ENCODE peak calls at places on chromosomes 16 and 17, in seven cellular contexts. One of them, this sample, is unnamed.

GRCh38 chr17:62601438-62601837 is 26.0 kb upstream of the MRC2 start:
- DNase-seq in ascending aorta: no peak
- DNase-seq in stimulated activated CD4-positive, alpha-beta T cell treated with anti-CD3 and anti-CD28 coated beads, Interleukin-1b, Interleukin-23, amount 100 ng/mL, for 48 hours: no peak
- DNase-seq in left lung: no peak
- DNase-seq in stimulated activated naive CD4-positive, alpha-beta T cell: no peak
- DNase-seq in A549: no peak
- DNase-seq in thyroid gland: no peak
- DNase-seq in this sample: peak

GRCh38 chr16:14378131-14378551 is 251.9 kb downstream of the PARN start:
- DNase-seq in ascending aorta: no peak
- DNase-seq in stimulated activated CD4-positive, alpha-beta T cell treated with anti-CD3 and anti-CD28 coated beads, Interleukin-1b, Interleukin-23, amount 100 ng/mL, for 48 hours: no peak
- DNase-seq in left lung: no peak
- DNase-seq in stimulated activated naive CD4-positive, alpha-beta T cell: no peak
- DNase-seq in A549: peak
- DNase-seq in thyroid gland: no peak
- DNase-seq in this sample: no peak

GRCh38 chr17:61232871-61233270 is 166.8 kb upstream of the TBX2 start:
- DNase-seq in ascending aorta: no peak
- DNase-seq in stimulated activated CD4-positive, alpha-beta T cell treated with anti-CD3 and anti-CD28 coated beads, Interleukin-1b, Interleukin-23, amount 100 ng/mL, for 48 hours: no peak
- DNase-seq in left lung: no peak
- DNase-seq in stimulated activated naive CD4-positive, alpha-beta T cell: no peak
- DNase-seq in A549: no peak
- DNase-seq in thyroid gland: no peak
- DNase-seq in this sample: no peak

GRCh38 chr16:1078579-1079021 is 6.1 kb downstream of the SSTR5 start:
- DNase-seq in ascending aorta: peak
- DNase-seq in stimulated activated CD4-positive, alpha-beta T cell treated with anti-CD3 and anti-CD28 coated beads, Interleukin-1b, Interleukin-23, amount 100 ng/mL, for 48 hours: no peak
- DNase-seq in left lung: no peak
- DNase-seq in stimulated activated naive CD4-positive, alpha-beta T cell: no peak
- DNase-seq in A549: peak
- DNase-seq in thyroid gland: no peak
- DNase-seq in this sample: no peak

GRCh38 chr16:10987361-10988163 is 43.2 kb downstream of the CLEC16A start:
- DNase-seq in ascending aorta: no peak
- DNase-seq in stimulated activated CD4-positive, alpha-beta T cell treated with anti-CD3 and anti-CD28 coated beads, Interleukin-1b, Interleukin-23, amount 100 ng/mL, for 48 hours: no peak
- DNase-seq in left lung: no peak
- DNase-seq in stimulated activated naive CD4-positive, alpha-beta T cell: no peak
- DNase-seq in A549: no peak
- DNase-seq in thyroid gland: no peak
- DNase-seq in this sample: no peak

GRCh38 chr16:78894872-78895271 is 705.7 kb downstream of the MAF start:
- DNase-seq in ascending aorta: no peak
- DNase-seq in stimulated activated CD4-positive, alpha-beta T cell treated with anti-CD3 and anti-CD28 coated beads, Interleukin-1b, Interleukin-23, amount 100 ng/mL, for 48 hours: peak
- DNase-seq in left lung: no peak
- DNase-seq in stimulated activated naive CD4-positive, alpha-beta T cell: no peak
- DNase-seq in A549: no peak
- DNase-seq in thyroid gland: no peak
- DNase-seq in this sample: no peak

GRCh38 chr17:12631076-12631475 is 34.6 kb upstream of the MYOCD start:
- DNase-seq in ascending aorta: peak
- DNase-seq in stimulated activated CD4-positive, alpha-beta T cell treated with anti-CD3 and anti-CD28 coated beads, Interleukin-1b, Interleukin-23, amount 100 ng/mL, for 48 hours: no peak
- DNase-seq in left lung: no peak
- DNase-seq in stimulated activated naive CD4-positive, alpha-beta T cell: no peak
- DNase-seq in A549: no peak
- DNase-seq in thyroid gland: no peak
- DNase-seq in this sample: no peak

GRCh38 chr17:69539781-69540319 is 125.4 kb downstream of the MAP2K6 start:
- DNase-seq in ascending aorta: no peak
- DNase-seq in stimulated activated CD4-positive, alpha-beta T cell treated with anti-CD3 and anti-CD28 coated beads, Interleukin-1b, Interleukin-23, amount 100 ng/mL, for 48 hours: no peak
- DNase-seq in left lung: no peak
- DNase-seq in stimulated activated naive CD4-positive, alpha-beta T cell: no peak
- DNase-seq in A549: peak
- DNase-seq in thyroid gland: peak
- DNase-seq in this sample: no peak

GRCh38 chr17:72412650-72413076 is 291.8 kb downstream of the SOX9 start:
- DNase-seq in ascending aorta: no peak
- DNase-seq in stimulated activated CD4-positive, alpha-beta T cell treated with anti-CD3 and anti-CD28 coated beads, Interleukin-1b, Interleukin-23, amount 100 ng/mL, for 48 hours: no peak
- DNase-seq in left lung: no peak
- DNase-seq in stimulated activated naive CD4-positive, alpha-beta T cell: no peak
- DNase-seq in A549: no peak
- DNase-seq in thyroid gland: no peak
- DNase-seq in this sample: no peak

GRCh38 chr16:734981-735881 is 5.6 kb downstream of the CIAO3 start:
- DNase-seq in ascending aorta: no peak
- DNase-seq in stimulated activated CD4-positive, alpha-beta T cell treated with anti-CD3 and anti-CD28 coated beads, Interleukin-1b, Interleukin-23, amount 100 ng/mL, for 48 hours: no peak
- DNase-seq in left lung: no peak
- DNase-seq in stimulated activated naive CD4-positive, alpha-beta T cell: no peak
- DNase-seq in A549: no peak
- DNase-seq in thyroid gland: no peak
- DNase-seq in this sample: no peak